ENCODE peak calls at places on chromosomes 6 and 20, in four cellular contexts. K, X, Q and R are unnamed samples.

GRCh38 chr6:10695086-10695657 is 400 bp downstream of the PAK1IP1 start:
- DNase-seq in K (peak; percentile 5), Q (no peak), X (no peak), R (no peak)

GRCh38 chr6:150547511-150548222 is 52.0 kb upstream of the PLEKHG1 start:
- DNase-seq in Q (no peak), K (no peak), X (no peak), R (peak; percentile 24)

GRCh38 chr20:36573103-36573797 is at the start of gene TGIF2:
- DNase-seq in X (peak; percentile 48), Q (peak; percentile 97), K (peak; percentile 71), R (peak; percentile 92)

GRCh38 chr6:3310710-3311109 is 52.0 kb downstream of the PSMG4 start:
- DNase-seq in Q (no peak), K (no peak), X (no peak), R (no peak)

GRCh38 chr20:51388756-51389542 is 153.6 kb downstream of the NFATC2 start:
- DNase-seq in Q (no peak), K (no peak), X (no peak), R (no peak)

GRCh38 chr6:107936162-107936909 is 21.7 kb downstream of the SEC63 start:
- DNase-seq in K (no peak), X (no peak), Q (no peak), R (no peak)

GRCh38 chr6:89525786-89526562 is 93.0 kb downstream of the ANKRD6 start:
- DNase-seq in Q (no peak), X (no peak), K (no peak), R (no peak)

GRCh38 chr6:49527315-49527714 is 23.2 kb upstream of the C6orf141 start:
- DNase-seq in K (no peak), X (no peak), Q (no peak), R (no peak)

GRCh38 chr6:93083337-93083736 is 336.0 kb downstream of the EPHA7 start:
- DNase-seq in K (no peak), X (no peak), Q (no peak), R (no peak)

GRCh38 chr6:99219788-99220187 is 129.7 kb downstream of the FAXC start:
- DNase-seq in K (no peak), X (no peak), Q (no peak), R (no peak)

GRCh38 chr20:33522256-33522820 is 32.4 kb downstream of the CBFA2T2 start:
- DNase-seq in Q (no peak), K (no peak), X (no peak), R (no peak)

GRCh38 chr6:46985943-46986342 is 56.2 kb downstream of the ADGRF1 start:
- DNase-seq in Q (no peak), K (no peak), X (no peak), R (no peak)

GRCh38 chr20:36035720-36036119 is 67.3 kb downstream of the CNBD2 start:
- DNase-seq in K (no peak), X (no peak), Q (no peak), R (no peak)

GRCh38 chr6:133756046-133756445 is 132.9 kb upstream of the TCF21 start:
- DNase-seq in K (no peak), X (no peak), Q (no peak), R (no peak)

GRCh38 chr6:144922120-144922722 is 637.1 kb downstream of the UTRN start:
- DNase-seq in Q (no peak), K (no peak), X (no peak), R (no peak)

GRCh38 chr6:41605649-41606048 is 32.6 kb upstream of the MDFI start:
- DNase-seq in K (no peak), Q (no peak), X (no peak), R (no peak)

DNA sequence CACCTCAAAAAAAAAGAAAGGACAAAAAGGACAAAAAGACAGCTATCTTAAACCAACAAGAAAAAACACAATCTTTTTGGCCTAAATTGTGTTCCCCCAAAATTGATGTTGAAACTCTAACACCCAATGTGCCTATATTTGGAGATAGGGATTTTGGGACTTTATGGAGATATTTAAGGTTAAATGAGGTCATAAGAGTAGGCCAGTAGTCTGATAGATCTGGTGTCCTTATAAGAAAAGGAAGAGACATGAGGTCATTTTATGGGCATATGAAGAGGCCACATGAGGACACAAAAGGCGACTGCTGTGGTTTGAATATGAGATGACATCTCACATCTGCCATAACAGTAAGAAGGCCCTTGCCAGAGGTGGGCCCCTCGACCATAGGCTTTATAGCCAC is 49.5 kb downstream of the TRIM38 start:
- DNase-seq in X (no peak), K (no peak), Q (no peak), R (no peak)
- TF ChIP-seq BHLHE40 in X (no peak), K (no peak), Q (no peak), R (no peak)

GRCh38 chr6:6841571-6841970 is 253.1 kb downstream of the LY86 start:
- DNase-seq in K (no peak), X (no peak), Q (no peak), R (no peak)
- TF ChIP-seq HDAC2 in K (no peak), X (no peak), Q (no peak), R (no peak)

GRCh38 chr20:63194007-63194820 is 21.7 kb downstream of the YTHDF1 start:
- DNase-seq in K (no peak), Q (no peak), X (no peak), R (no peak)

GRCh38 chr20:63191400-63191799 is 24.5 kb downstream of the YTHDF1 start:
- DNase-seq in K (no peak), Q (no peak), X (no peak), R (no peak)

GRCh38 chr20:63190828-63191227 is 25.1 kb downstream of the YTHDF1 start:
- DNase-seq in K (no peak), Q (no peak), X (no peak), R (no peak)

GRCh38 chr20:63189846-63190559 is 25.9 kb downstream of the YTHDF1 start:
- DNase-seq in Q (no peak), X (no peak), K (no peak), R (no peak)

DNA sequence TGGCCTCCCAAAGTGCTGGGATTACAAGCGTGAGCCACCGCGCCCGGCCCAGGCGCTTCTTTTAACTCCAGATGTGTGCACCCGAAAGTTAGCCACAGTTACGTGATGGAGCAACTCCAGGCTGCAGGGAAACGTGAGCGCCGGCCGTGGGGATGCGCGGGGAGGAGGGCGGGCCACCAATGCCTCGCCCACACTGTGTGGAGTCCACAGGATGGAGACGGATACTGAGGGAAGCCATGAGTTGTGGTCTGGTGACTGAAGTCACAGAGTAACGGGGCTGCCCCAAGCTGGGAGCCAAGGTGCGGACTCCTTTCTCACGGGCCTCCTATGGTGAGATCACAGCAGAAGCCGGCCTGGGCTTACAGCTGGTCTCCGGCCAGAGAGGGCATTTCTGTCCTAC is 23.2 kb downstream of the YTHDF1 start:
- DNase-seq in Q (no peak), X (no peak), K (no peak), R (no peak)
- TF ChIP-seq BHLHE40 in Q (no peak), X (no peak), K (no peak), R (no peak)

GRCh38 chr6:111259089-111259831 is 172.0 kb downstream of the SLC16A10 start:
- DNase-seq in X (peak; percentile 99), Q (peak; percentile 97), K (peak; percentile 89), R (peak; percentile 98)

GRCh38 chr6:111260570-111261298 is 173.4 kb downstream of the SLC16A10 start:
- DNase-seq in Q (peak; percentile 23), K (no peak), X (no peak), R (no peak)

GRCh38 chr6:111267764-111268333 is 180.5 kb downstream of the SLC16A10 start:
- DNase-seq in Q (no peak), K (no peak), X (no peak), R (no peak)

GRCh38 chr6:111265842-111266241 is 178.5 kb downstream of the SLC16A10 start:
- DNase-seq in X (no peak), Q (peak; percentile 68), K (no peak), R (no peak)

GRCh38 chr6:111263837-111264236 is 176.5 kb downstream of the SLC16A10 start:
- DNase-seq in X (no peak), K (no peak), Q (peak; percentile 18), R (no peak)
- TF ChIP-seq HDAC2 in X (no peak), K (no peak), Q (no peak), R (no peak)

DNA sequence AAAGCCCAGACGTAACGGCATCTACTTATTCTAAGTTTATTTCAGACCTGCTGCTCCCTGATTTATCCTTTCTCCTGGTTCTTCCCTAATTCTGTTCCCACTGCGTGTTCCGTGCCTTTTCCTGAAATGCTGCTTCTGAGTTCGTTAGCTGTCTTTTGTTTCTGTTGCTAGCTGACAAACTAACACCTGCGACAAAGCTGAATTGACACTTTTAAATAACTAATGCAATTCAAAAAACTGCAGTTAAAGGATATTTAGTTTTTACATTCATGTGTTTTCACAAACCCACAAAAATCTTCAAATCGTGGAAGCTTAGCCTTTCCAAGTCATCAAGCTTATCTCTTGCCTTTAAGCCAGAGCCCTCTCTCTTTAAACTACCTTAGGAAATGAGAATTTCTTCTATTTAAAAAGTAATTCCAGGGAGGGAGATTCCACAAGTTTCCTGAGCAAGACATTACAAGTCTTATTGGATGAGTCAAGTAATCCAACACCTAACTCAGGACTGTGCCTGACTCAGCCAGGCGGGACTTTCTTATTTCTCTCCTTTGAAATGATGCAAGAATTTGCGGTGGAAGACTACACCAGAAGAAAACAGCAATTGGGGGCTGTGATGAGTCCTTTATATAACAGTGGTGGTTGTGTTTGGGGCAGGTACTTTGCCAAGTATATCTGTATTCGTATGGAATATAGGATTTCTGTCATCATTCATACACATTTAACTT is 6.3 kb downstream of the ADTRP start:
- DNase-seq in Q (no peak), K (peak; percentile 64), X (no peak), R (no peak)
- TF ChIP-seq BHLHE40 in Q (no peak), K (no peak), X (no peak), R (no peak)

GRCh38 chr20:42341654-42342053 is 723.5 kb upstream of the CHD6 start:
- DNase-seq in Q (no peak), X (no peak), K (no peak), R (no peak)
- TF ChIP-seq HDAC2 in Q (no peak), X (no peak), K (no peak), R (no peak)

DNA sequence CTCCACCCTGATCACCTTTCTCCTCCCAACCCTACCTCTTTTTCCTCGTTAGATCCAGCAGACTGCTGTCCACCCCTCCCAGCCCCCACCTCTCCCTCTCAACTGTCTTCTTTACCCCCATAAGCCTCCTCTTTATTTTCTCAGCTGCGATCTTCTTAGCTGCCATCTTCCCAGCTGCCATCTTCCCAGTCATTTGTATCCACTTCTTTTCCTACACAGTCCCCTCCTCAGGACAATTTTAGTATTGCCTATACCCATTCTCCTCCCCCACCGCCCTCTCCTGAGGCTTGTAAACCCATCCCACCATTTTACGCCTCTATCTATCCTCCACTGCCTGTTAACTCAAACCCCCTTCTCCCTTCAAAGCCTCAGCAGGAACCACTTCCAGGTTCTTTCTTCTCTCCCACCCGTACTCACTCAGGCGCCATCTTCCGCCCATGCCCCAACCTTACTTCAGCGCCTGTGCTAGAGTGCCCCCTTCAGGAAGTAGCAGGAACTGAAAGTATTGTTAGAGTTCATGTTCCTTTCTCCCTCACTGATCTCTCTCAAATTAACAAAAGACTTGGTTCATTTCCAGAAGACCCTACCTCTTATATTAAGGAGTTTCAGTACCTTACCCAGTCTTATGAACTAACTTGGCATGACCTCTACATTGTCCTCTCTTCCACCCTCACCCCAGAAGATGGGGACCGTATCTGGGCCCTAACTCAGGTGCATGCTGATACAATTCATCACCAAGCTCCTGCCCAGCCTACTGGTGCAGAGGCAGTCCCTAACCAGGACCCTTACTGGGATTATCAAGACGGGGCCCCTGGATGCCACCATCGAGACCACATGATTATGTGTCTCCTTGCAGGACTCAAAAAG is 236.0 kb downstream of the ADGRG6 start:
- DNase-seq in Q (peak; percentile 65), X (no peak), K (no peak), R (peak; percentile 45)
- TF ChIP-seq BHLHE40 in Q (no peak), X (no peak), K (no peak), R (no peak)

GRCh38 chr6:18148304-18149025 is 6.4 kb downstream of the TPMT start:
- DNase-seq in Q (peak; percentile 37), X (no peak), K (no peak), R (no peak)
- TF ChIP-seq HDAC2 in Q (no peak), X (no peak), K (no peak), R (no peak)